ENCODE peak calls at places on chromosomes 5 and 9, in six cellular contexts. W is dorsolateral prefrontal cortex, K is upper lobe of right lung, U is esophagus squamous epithelium, N is psoas muscle, Y is AG04450. H is an unnamed sample.

GRCh38 chr5:13653709-13654108 is 290.8 kb downstream of the DNAH5 start:
- DNase-seq in U (no peak), Y (no peak), K (no peak), N (no peak), W (no peak), H (no peak)

GRCh38 chr9:128249914-128250838 is 25.6 kb downstream of the GOLGA2 start:
- DNase-seq in N (peak), W (peak), Y (no peak), K (peak), U (peak), H (peak)

GRCh38 chr5:135930029-135930948 is 24.5 kb downstream of the LECT2 start:
- DNase-seq in W (no peak), N (no peak), K (no peak), Y (no peak), U (no peak), H (no peak)

GRCh38 chr5:78895616-78896015 is 89.5 kb downstream of the ARSB start:
- DNase-seq in U (no peak), W (no peak), Y (no peak), N (no peak), K (no peak), H (no peak)

GRCh38 chr5:19695248-19695647 is 292.8 kb downstream of the CDH18 start:
- DNase-seq in N (no peak), U (no peak), K (no peak), W (no peak), Y (no peak), H (no peak)

GRCh38 chr5:113059232-113059805 is 82.7 kb downstream of the DCP2 start:
- DNase-seq in Y (no peak), N (peak), U (no peak), K (no peak), W (no peak), H (no peak)

GRCh38 chr9:24939099-24939850 is 393.6 kb upstream of the IZUMO3 start:
- DNase-seq in W (no peak), N (no peak), Y (no peak), K (no peak), U (no peak), H (no peak)

GRCh38 chr9:4035809-4036208 is 264.1 kb downstream of the GLIS3 start:
- DNase-seq in N (no peak), W (no peak), K (no peak), Y (no peak), U (no peak), H (no peak)

GRCh38 chr5:172903790-172904189 is 55.4 kb upstream of the RPL26L1 start:
- DNase-seq in U (no peak), W (no peak), Y (peak), N (peak), K (no peak), H (no peak)

GRCh38 chr9:120265791-120266190 is 314.2 kb downstream of the CDK5RAP2 start:
- DNase-seq in N (peak), U (no peak), Y (no peak), W (no peak), K (no peak), H (no peak)

GRCh38 chr5:35285011-35285410 is 54.7 kb upstream of the PRLR start:
- DNase-seq in U (no peak), N (no peak), W (no peak), K (no peak), Y (no peak), H (no peak)

GRCh38 chr5:91188755-91189154 is 194.4 kb downstream of the ARRDC3 start:
- DNase-seq in W (no peak), N (no peak), Y (no peak), U (no peak), K (no peak), H (no peak)

GRCh38 chr5:52709171-52709925 is 78.4 kb upstream of the ITGA1 start:
- DNase-seq in U (no peak), W (no peak), Y (no peak), N (no peak), K (no peak), H (no peak)

GRCh38 chr5:96431376-96432244 is 1.4 kb downstream of the PCSK1 start:
- DNase-seq in Y (no peak), N (peak), K (no peak), W (peak), U (no peak), H (no peak)

GRCh38 chr5:116176124-116176523 is 91.3 kb downstream of the COMMD10 start:
- DNase-seq in U (no peak), K (no peak), W (no peak), Y (no peak), N (no peak), H (no peak)

GRCh38 chr9:81389569-81389993 is 299.8 kb downstream of the TLE1 start:
- DNase-seq in W (no peak), Y (peak), U (no peak), K (no peak), N (peak), H (no peak)

GRCh38 chr5:151471276-151471675 is 23.9 kb downstream of the SLC36A1 start:
- DNase-seq in Y (no peak), K (no peak), U (no peak), W (no peak), N (no peak), H (no peak)

GRCh38 chr9:87599901-87600610 is 102.4 kb downstream of the DAPK1 start:
- DNase-seq in U (no peak), Y (peak), N (no peak), K (no peak), W (no peak), H (no peak)

GRCh38 chr5:72241346-72242003 is 78.6 kb downstream of the MRPS27 start:
- DNase-seq in W (peak), U (no peak), N (no peak), Y (no peak), K (no peak), H (no peak)

GRCh38 chr9:81621111-81621510 is 68.2 kb downstream of the TLE1 start:
- DNase-seq in Y (no peak), W (no peak), K (no peak), N (no peak), U (no peak), H (no peak)

GRCh38 chr9:131640438-131641181 is 95.3 kb downstream of the PRRT1B start:
- DNase-seq in K (no peak), Y (peak), N (no peak), U (no peak), W (no peak), H (no peak)

GRCh38 chr9:134868751-134869553 is 11.7 kb upstream of the FCN2 start:
- DNase-seq in U (no peak), Y (no peak), W (no peak), N (no peak), K (peak), H (no peak)

GRCh38 chr9:134545213-134546211 is 96.1 kb upstream of the COL5A1 start:
- DNase-seq in N (no peak), U (no peak), Y (no peak), W (no peak), K (peak), H (no peak)

GRCh38 chr5:154196955-154197652 is 6.6 kb downstream of the GALNT10 start:
- DNase-seq in Y (peak), K (no peak), N (no peak), W (no peak), U (no peak), H (no peak)

GRCh38 chr5:1864896-1865440 is 17.8 kb downstream of the IRX4 start:
- DNase-seq in N (no peak), K (no peak), Y (no peak), W (no peak), U (no peak), H (no peak)

GRCh38 chr5:40405985-40406384 is 273.7 kb upstream of the PTGER4 start:
- DNase-seq in K (no peak), U (no peak), Y (no peak), W (no peak), N (no peak), H (no peak)

GRCh38 chr9:127537014-127537413 is 75.1 kb upstream of the STXBP1 start:
- DNase-seq in Y (no peak), N (no peak), U (no peak), W (no peak), K (no peak), H (no peak)

DNA sequence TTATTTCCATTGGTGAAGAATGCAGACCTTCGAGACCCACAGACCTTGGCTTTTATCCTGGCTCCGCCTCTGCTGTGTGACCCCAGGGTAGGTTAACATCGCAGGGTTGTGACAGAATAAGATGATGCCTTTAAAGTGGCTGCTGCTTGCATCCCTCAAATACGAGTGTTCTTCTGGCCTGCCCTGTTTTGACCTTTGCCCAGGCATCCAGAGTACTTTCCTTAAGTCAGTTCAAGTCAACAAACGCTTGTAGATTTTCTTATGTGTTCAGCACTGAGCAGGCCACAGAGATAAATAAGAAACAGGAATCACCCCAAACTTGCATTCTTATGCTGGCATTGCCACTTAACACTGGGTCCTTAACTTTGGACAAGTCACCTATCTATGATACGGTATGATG is 50.2 kb downstream of the GPR21 start:
- DNase-seq in W (no peak), Y (no peak), N (no peak), U (no peak), K (no peak), H (no peak)
- TF ChIP-seq CTCF in W (no peak), Y (no peak), N (no peak), U (no peak), K (no peak), H (no peak)

DNA sequence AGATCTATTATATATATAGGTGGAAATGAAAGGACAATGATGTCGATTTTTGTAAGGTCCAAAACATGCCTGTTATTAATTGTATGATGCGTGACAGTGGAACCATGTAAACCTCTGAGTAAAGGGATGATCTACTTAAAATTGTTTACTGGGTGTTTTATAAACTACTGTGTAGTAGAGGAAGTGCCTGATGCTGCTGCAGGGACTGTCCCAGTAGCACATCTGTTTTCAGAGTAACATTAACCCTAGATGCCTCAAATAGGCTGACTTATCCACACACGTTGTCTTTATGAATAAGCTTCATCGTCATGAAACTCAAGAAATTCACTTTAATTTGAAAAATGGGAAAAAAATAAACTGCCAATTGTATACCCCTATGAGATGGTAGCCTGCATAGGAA is 1.7 kb downstream of the CAMK4 start:
- DNase-seq in Y (no peak), K (no peak), U (no peak), N (no peak), W (no peak), H (no peak)
- H3K4me3 ChIP-seq in Y (no peak), K (peak), U (no peak), N (no peak), W (peak), H (no peak)

GRCh38 chr9:137277329-137278041 is at the start of gene TOR4A:
- DNase-seq in W (no peak), N (peak), Y (peak), K (peak), U (peak), H (peak)
- TF ChIP-seq CTCF in W (no peak), N (no peak), Y (peak), K (peak), U (peak), H (no peak)

DNA sequence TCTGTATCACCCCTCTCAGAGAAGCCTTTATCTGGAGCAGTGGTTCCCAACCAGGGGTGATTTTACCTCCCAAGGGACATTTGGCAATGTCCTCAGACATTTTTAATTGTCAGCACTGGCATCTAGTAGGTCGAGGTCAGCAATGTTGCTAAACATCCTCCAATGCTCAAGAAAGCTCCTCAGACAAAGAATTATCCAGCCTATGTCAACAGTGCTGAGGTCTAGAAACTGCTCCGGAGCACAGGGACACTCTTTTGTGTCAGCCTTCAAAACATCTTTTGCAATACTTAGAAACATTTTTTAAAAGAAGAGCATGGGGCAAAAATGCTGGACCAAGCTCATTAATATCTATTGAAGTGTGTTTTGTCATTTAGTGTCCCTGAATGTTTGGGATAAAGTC is 193.8 kb downstream of the CD180 start:
- DNase-seq in N (no peak), Y (no peak), K (no peak), U (no peak), W (no peak), H (no peak)
- H3K4me3 ChIP-seq in N (peak), Y (no peak), K (no peak), U (peak), W (no peak), H (no peak)

GRCh38 chr5:42874621-42875198 is 63.0 kb upstream of the SELENOP start:
- DNase-seq in N (no peak), W (no peak), U (no peak), Y (no peak), K (no peak), H (no peak)

GRCh38 chr5:42875785-42876374 is 64.2 kb upstream of the SELENOP start:
- DNase-seq in W (no peak), N (no peak), K (no peak), U (no peak), Y (no peak), H (no peak)

GRCh38 chr5:42875211-42875610 is 63.5 kb upstream of the SELENOP start:
- DNase-seq in Y (no peak), W (no peak), N (no peak), U (no peak), K (no peak), H (no peak)

GRCh38 chr5:42870882-42871418 is 59.3 kb upstream of the SELENOP start:
- DNase-seq in U (no peak), N (no peak), W (no peak), Y (no peak), K (no peak), H (no peak)

GRCh38 chr5:42872865-42873264 is 61.2 kb upstream of the SELENOP start:
- DNase-seq in Y (no peak), W (no peak), N (no peak), U (no peak), K (no peak), H (no peak)
- TF ChIP-seq CTCF in Y (no peak), W (no peak), N (no peak), U (no peak), K (no peak), H (no peak)